ENCODE peak calls at places on chromosomes 7 and 10, in four cellular contexts. R, P, F and H are unnamed samples.

GRCh38 chr10:6054884-6055283 is 7.3 kb downstream of the IL2RA start:
- DNase-seq in P (no peak), R (no peak), F (no peak), H (no peak)

GRCh38 chr7:46900312-46901263 is 681.3 kb downstream of the TNS3 start:
- DNase-seq in F (peak; percentile 93), P (peak; percentile 15), R (no peak), H (no peak)

GRCh38 chr7:20301311-20301939 is 29.3 kb upstream of the ITGB8 start:
- DNase-seq in R (no peak), F (peak; percentile 66), P (peak; percentile 75), H (no peak)

GRCh38 chr10:124652701-124653100 is 91.5 kb downstream of the FAM53B start:
- DNase-seq in F (no peak), P (no peak), R (no peak), H (no peak)

GRCh38 chr10:131492211-131492610 is 180.7 kb upstream of the TCERG1L start:
- DNase-seq in P (no peak), F (no peak), R (no peak), H (no peak)

GRCh38 chr7:22561356-22561755 is 61.4 kb upstream of the STEAP1B start:
- DNase-seq in P (peak; percentile 100), R (peak; percentile 95), F (peak; percentile 100), H (peak; percentile 83)

GRCh38 chr7:138875794-138876193 is 77.8 kb upstream of the ATP6V0A4 start:
- DNase-seq in R (no peak), P (peak; percentile 96), F (peak; percentile 99), H (no peak)

GRCh38 chr10:124283215-124284046 is 135.3 kb downstream of the OAT start:
- DNase-seq in F (no peak), R (no peak), P (no peak), H (no peak)

GRCh38 chr10:29642996-29643395 is 8.2 kb upstream of the SVIL start:
- DNase-seq in R (no peak), P (peak; percentile 87), F (peak; percentile 75), H (peak; percentile 84)
- H3K27ac ChIP-seq in R (peak overlapping the region; percentile 63), P (no peak overlapping the region), F (no peak overlapping the region), H (peak overlapping the region; percentile 96)

GRCh38 chr7:99720370-99721128 is 14.4 kb downstream of the CYP3A7 start:
- DNase-seq in R (no peak), F (no peak), P (no peak), H (no peak)
- H3K27ac ChIP-seq in R (no peak overlapping the region), F (no peak overlapping the region), P (no peak overlapping the region), H (no peak overlapping the region)

DNA sequence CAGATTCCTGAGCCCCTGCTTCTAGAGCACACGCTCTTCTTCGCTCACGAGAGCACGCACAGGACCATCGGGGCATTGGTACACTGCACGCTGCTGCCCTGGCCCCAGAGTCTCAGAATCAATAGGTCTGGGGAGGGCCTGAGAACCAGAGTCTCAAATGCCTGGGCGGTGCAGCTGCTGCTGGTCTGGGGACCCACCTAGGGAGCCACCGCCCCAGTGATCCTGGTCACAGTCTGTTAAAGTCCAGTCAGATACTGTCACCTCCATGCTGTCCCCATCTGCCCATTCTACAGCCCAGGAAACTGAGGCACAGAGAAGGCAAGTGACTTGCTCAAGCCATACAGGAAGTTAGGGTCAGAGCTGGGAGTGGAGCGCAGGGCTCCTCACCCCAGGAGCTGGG is 38.0 kb downstream of the ZCCHC24 start:
- DNase-seq in P (no peak), F (no peak), R (no peak), H (no peak)
- H3K27ac ChIP-seq in P (peak overlapping the region; percentile 36), F (no peak overlapping the region), R (no peak overlapping the region), H (no peak overlapping the region)

GRCh38 chr10:63702107-63702506 is 180.9 kb downstream of the REEP3 start:
- DNase-seq in P (no peak), R (no peak), F (no peak), H (no peak)

GRCh38 chr10:63698815-63699205 is 177.6 kb downstream of the REEP3 start:
- DNase-seq in P (no peak), R (peak; percentile 16), F (peak; percentile 65), H (no peak)

GRCh38 chr10:63699785-63700184 is 178.6 kb downstream of the REEP3 start:
- DNase-seq in P (peak; percentile 59), F (peak; percentile 75), R (no peak), H (no peak)

GRCh38 chr10:63700935-63701263 is 179.7 kb downstream of the REEP3 start:
- DNase-seq in P (peak; percentile 67), R (no peak), F (no peak), H (no peak)

DNA sequence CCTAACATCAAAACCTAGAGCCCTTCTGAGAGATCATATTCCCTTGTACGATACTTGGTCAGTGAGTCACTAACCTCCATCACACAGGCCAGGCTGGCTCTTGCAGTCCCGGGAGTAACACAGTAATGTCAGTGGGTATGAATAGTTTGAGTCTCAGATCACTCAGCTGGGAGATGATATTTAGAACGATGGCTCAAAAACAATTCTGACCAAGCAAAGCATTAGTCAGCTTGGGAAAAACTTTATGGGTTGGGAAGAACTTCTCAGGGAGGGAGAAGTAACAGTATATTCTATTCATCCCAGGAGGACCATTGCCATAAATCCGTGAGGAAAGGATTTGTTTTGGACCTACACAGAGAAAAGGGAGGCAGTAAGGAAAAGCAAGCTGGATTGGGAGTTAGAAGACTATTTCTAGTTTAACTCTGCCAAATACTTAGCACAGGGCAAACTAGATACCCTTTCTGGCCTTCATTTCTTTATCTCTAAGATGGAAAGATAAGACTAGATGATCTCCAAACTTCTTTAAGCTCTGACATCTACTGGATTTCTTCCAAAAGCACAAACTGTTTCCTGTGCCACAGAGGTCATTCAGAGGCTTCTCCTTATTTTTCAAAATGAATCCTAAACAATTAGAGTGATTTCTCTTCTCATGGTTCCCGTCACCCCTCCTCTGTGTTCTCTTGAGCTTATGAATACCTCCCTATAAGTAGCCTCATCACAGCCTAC is 179.2 kb downstream of the REEP3 start:
- DNase-seq in F (peak; percentile 99), R (no peak), P (peak; percentile 99), H (peak; percentile 79)
- H3K27ac ChIP-seq in F (peak overlapping the region; percentile 84), R (peak overlapping the region; percentile 65), P (peak overlapping the region; percentile 7), H (peak overlapping the region; percentile 84)